ENCODE peak calls at places on chromosomes 16 and 17, in five cellular contexts. L is RWPE2; C is CD8-positive, alpha-beta memory T cell; R is aorta; A is brain microvascular endothelial cell. I is an unnamed sample. For H3K27me3, the result is how much of the 10 kb centered on the place peaks cover.

GRCh38 chr16:8572919-8573724 is 17.2 kb downstream of the TMEM114 start:
- DNase-seq in L (no peak), C (no peak), R (no peak), A (peak), I (no peak)

GRCh38 chr16:28291651-28292626 is at the start of gene SBK1:
- DNase-seq in L (no peak), C (peak), R (peak), A (peak), I (peak)

GRCh38 chr17:5784791-5785190 is 200.5 kb upstream of the NLRP1 start:
- DNase-seq in L (no peak), C (no peak), R (no peak), A (no peak), I (no peak)

GRCh38 chr16:8951447-8952280 is 12.0 kb downstream of the USP7 start:
- DNase-seq in L (no peak), C (no peak), R (no peak), A (no peak), I (no peak)

GRCh38 chr16:48277158-48277557 is 29.8 kb upstream of the ABCC11 start:
- DNase-seq in L (no peak), C (no peak), R (no peak), A (no peak), I (no peak)

GRCh38 chr16:24986512-24987303 is 28.5 kb downstream of the ARHGAP17 start:
- DNase-seq in L (no peak), C (no peak), R (no peak), A (peak), I (no peak)

GRCh38 chr16:27640277-27640600 is 90.3 kb downstream of the KATNIP start:
- DNase-seq in L (no peak), C (no peak), R (no peak), A (no peak), I (no peak)

GRCh38 chr17:47288531-47289116 is 35.0 kb downstream of the ITGB3 start:
- DNase-seq in L (no peak), C (no peak), R (no peak), A (peak), I (no peak)

GRCh38 chr17:63154586-63155244 is 188.7 kb downstream of the TANC2 start:
- DNase-seq in L (no peak), C (no peak), R (no peak), A (no peak), I (no peak)

GRCh38 chr16:52446076-52446475 is 100.9 kb downstream of the TOX3 start:
- DNase-seq in L (no peak), C (no peak), R (no peak), A (no peak), I (no peak)

GRCh38 chr16:11232852-11233726 is 22.9 kb downstream of the SOCS1 start:
- DNase-seq in L (no peak), C (peak), R (peak), A (no peak), I (peak)

GRCh38 chr17:82235775-82236141 is 6.9 kb downstream of the SLC16A3 start:
- DNase-seq in L (no peak), C (no peak), R (no peak), A (no peak), I (peak)

GRCh38 chr17:10772425-10773380 is 31.2 kb downstream of the TMEM238L start:
- DNase-seq in L (no peak), C (no peak), R (no peak), A (peak), I (no peak)

GRCh38 chr17:50609376-50610074 is 25.2 kb upstream of the ABCC3 start:
- DNase-seq in L (no peak), C (no peak), R (no peak), A (no peak), I (no peak)

GRCh38 chr17:15922586-15922985 is 22.3 kb upstream of the ADORA2B start:
- DNase-seq in L (no peak), C (no peak), R (no peak), A (no peak), I (no peak)

GRCh38 chr17:4520881-4521600 is 22.4 kb downstream of the SPNS2 start:
- DNase-seq in L (no peak), C (no peak), R (no peak), A (no peak), I (no peak)

GRCh38 chr16:5450435-5451104 is 353.0 kb upstream of the EEF2KMT start:
- DNase-seq in L (no peak), C (no peak), R (no peak), A (no peak), I (no peak)

GRCh38 chr17:7856081-7856791 is 1.1 kb downstream of the NAA38 start:
- DNase-seq in L (no peak), C (peak), R (peak), A (no peak), I (peak)

GRCh38 chr16:71837150-71837549 is 8.6 kb upstream of the ATXN1L start:
- DNase-seq in L (no peak), C (no peak), R (no peak), A (no peak), I (no peak)

GRCh38 chr17:7204828-7205461 is 14.7 kb downstream of the DLG4 start:
- DNase-seq in L (no peak), C (peak), R (peak), A (peak), I (peak)

GRCh38 chr17:34114174-34114573 is 140.9 kb upstream of the CCL2 start:
- DNase-seq in L (no peak), C (no peak), R (no peak), A (no peak), I (no peak)

GRCh38 chr16:69410285-69410990 is 14.0 kb upstream of the CYB5B start:
- DNase-seq in L (no peak), C (no peak), R (no peak), A (peak), I (no peak)

GRCh38 chr16:474420-475122 is 49.1 kb downstream of the RAB11FIP3 start:
- DNase-seq in L (no peak), C (no peak), R (no peak), A (no peak), I (no peak)

GRCh38 chr16:67666538-67667433 is at the start of the genes C16orf86 and ENKD1:
- DNase-seq in L (peak), C (peak), R (peak), A (peak), I (peak)

GRCh38 chr17:81044764-81045589 is 10.0 kb downstream of the BAIAP2 start:
- DNase-seq in L (no peak), C (no peak), R (peak), A (peak), I (peak)

GRCh38 chr16:82055728-82056549 is 20.9 kb downstream of the HSD17B2 start:
- DNase-seq in L (no peak), C (no peak), R (no peak), A (no peak), I (no peak)

GRCh38 chr17:76556759-76557367 is 17.0 kb downstream of the PRCD start:
- DNase-seq in L (no peak), C (peak), R (no peak), A (no peak), I (no peak)

GRCh38 chr16:79042886-79043285 is 557.7 kb downstream of the MAF start:
- DNase-seq in L (no peak), C (peak), R (no peak), A (no peak), I (no peak)

GRCh38 chr16:48720266-48720665 is 110.3 kb upstream of the N4BP1 start:
- DNase-seq in L (no peak), C (no peak), R (no peak), A (peak), I (no peak)

GRCh38 chr16:22670551-22670970 is 143.4 kb upstream of the HS3ST2 start:
- DNase-seq in L (no peak), C (no peak), R (no peak), A (no peak), I (no peak)

GRCh38 chr16:30660424-30661251 is 2.4 kb downstream of the FBRS start:
- DNase-seq in L (no peak), C (peak), R (no peak), A (peak), I (no peak)

GRCh38 chr17:17692353-17693252 is 11.3 kb downstream of the RAI1 start:
- DNase-seq in L (no peak), C (no peak), R (no peak), A (no peak), I (no peak)

GRCh38 chr17:17693253-17693954 is 12.1 kb downstream of the RAI1 start:
- DNase-seq in L (peak), C (no peak), R (peak), A (no peak), I (peak)

GRCh38 chr17:17694229-17695081 is 13.2 kb downstream of the RAI1 start:
- DNase-seq in L (peak), C (peak), R (peak), A (peak), I (peak)

GRCh38 chr17:17696075-17696474 is 14.8 kb downstream of the RAI1 start:
- DNase-seq in L (no peak), C (no peak), R (no peak), A (no peak), I (no peak)

DNA sequence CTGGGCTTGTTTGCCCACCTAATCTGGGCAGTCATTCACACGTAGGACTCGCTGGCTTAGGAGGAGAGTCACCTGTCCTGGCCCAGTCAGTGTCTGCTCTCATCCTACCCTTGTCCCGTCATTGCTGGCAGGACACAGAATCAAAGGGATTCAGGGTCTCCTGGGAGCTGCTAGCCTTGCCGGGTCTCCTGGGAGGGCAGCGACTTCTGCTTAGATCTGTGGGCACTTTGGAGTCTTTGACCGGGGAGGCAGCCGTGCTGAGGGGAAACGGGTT is 12.6 kb downstream of the RAI1 start:
- DNase-seq in L (no peak), C (no peak), R (no peak), A (no peak), I (no peak)
- H3K4me3 ChIP-seq in L (peak), C (peak), R (no peak), A (no peak), I (peak)

DNA sequence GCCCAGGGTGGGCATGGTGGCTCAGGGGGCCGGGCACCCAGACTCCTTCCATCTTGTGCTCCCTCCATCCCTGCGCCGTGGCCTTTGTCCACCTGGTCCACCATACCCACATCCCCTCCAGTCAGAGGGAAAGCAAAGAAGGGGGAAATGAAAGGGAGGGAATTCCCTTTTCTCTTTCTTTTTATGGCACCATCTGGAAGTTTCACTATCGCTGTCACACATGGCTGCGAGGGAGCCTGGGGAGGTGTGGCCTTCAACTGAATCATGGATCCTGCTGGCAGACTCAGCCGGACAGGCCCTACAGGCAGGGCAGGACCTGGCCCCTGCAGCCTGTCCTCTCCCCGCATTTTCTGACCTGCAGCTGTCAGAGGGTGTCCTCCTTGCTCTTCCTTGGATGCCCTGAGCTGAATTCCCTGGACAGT is 6.2 kb downstream of the SLC12A3 start:
- DNase-seq in L (no peak), C (no peak), R (no peak), A (peak), I (no peak)
- H3K27ac ChIP-seq in L (no peak), C (no peak), R (no peak), A (no peak), I (no peak)

GRCh38 chr17:79109584-79109983 is 35.0 kb downstream of the ENGASE start:
- DNase-seq in L (no peak), C (no peak), R (no peak), A (no peak), I (no peak)
- H3K27me3 ChIP-seq in L (under half), C (under half), R (under half), A (under half), I (under half)

GRCh38 chr16:89491974-89492687 is 1.8 kb upstream of the ANKRD11 start:
- DNase-seq in L (no peak), C (no peak), R (no peak), A (no peak), I (no peak)

GRCh38 chr16:89490386-89491237 is at the start of gene ANKRD11:
- DNase-seq in L (peak), C (peak), R (peak), A (peak), I (peak)

GRCh38 chr16:89491238-89491869 is 993 bp upstream of the ANKRD11 start:
- DNase-seq in L (no peak), C (no peak), R (no peak), A (no peak), I (no peak)

GRCh38 chr16:89489040-89489721 is 1.2 kb downstream of the ANKRD11 start:
- DNase-seq in L (peak), C (peak), R (peak), A (peak), I (peak)

GRCh38 chr16:89489731-89490385 is 503 bp downstream of the ANKRD11 start:
- DNase-seq in L (no peak), C (no peak), R (peak), A (no peak), I (no peak)
- H3K4me3 ChIP-seq in L (peak), C (no peak), R (peak), A (peak), I (peak)

GRCh38 chr17:73863761-73864535 is 219.7 kb upstream of the SDK2 start:
- DNase-seq in L (no peak), C (no peak), R (no peak), A (no peak), I (no peak)

GRCh38 chr17:73861543-73861942 is 217.3 kb upstream of the SDK2 start:
- DNase-seq in L (no peak), C (no peak), R (no peak), A (no peak), I (no peak)

GRCh38 chr17:73870035-73870434 is 225.8 kb upstream of the SDK2 start:
- DNase-seq in L (no peak), C (no peak), R (no peak), A (no peak), I (no peak)

GRCh38 chr17:73865825-73866224 is 221.6 kb upstream of the SDK2 start:
- DNase-seq in L (no peak), C (no peak), R (no peak), A (no peak), I (no peak)

GRCh38 chr17:73867056-73867455 is 222.8 kb upstream of the SDK2 start:
- DNase-seq in L (no peak), C (no peak), R (no peak), A (no peak), I (no peak)
- H3K27ac ChIP-seq in L (no peak), C (no peak), R (no peak), A (no peak), I (no peak)

GRCh38 chr16:51151951-51152663 is 1.0 kb upstream of the SALL1 start:
- DNase-seq in L (no peak), C (no peak), R (no peak), A (no peak), I (no peak)
- H3K27me3 ChIP-seq in L (half or more), C (under half), R (under half), A (half or more), I (half or more)

GRCh38 chr16:87463722-87464690 is 28.8 kb downstream of the ZCCHC14 start:
- DNase-seq in L (no peak), C (no peak), R (no peak), A (peak), I (no peak)

GRCh38 chr16:87466975-87467501 is 25.8 kb downstream of the ZCCHC14 start:
- DNase-seq in L (no peak), C (no peak), R (no peak), A (no peak), I (no peak)

GRCh38 chr16:87468550-87468949 is 24.3 kb downstream of the ZCCHC14 start:
- DNase-seq in L (no peak), C (no peak), R (no peak), A (no peak), I (no peak)

GRCh38 chr16:87464691-87465300 is 28.0 kb downstream of the ZCCHC14 start:
- DNase-seq in L (no peak), C (no peak), R (peak), A (peak), I (peak)

DNA sequence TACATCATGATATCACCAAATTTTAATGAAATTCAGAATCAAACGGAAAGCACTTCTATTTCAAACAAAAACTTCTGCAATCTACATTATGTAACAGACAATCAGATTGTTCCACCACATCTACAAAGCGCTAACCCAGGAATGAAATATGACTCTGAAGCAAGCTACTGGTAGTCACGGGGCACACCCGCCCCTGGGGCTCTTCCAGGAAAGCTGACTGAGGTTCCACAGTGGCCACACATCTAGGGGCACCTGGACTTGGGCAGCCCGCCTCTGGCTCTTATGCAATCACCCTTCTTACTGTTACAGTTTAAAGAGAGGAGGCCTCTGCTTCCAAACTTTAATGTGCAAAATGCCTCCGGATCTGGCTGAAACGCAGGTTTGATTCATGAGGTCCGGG is 27.5 kb downstream of the ZCCHC14 start:
- DNase-seq in L (peak), C (no peak), R (peak), A (peak), I (peak)
- H3K4me3 ChIP-seq in L (no peak), C (peak), R (no peak), A (no peak), I (peak)

DNA sequence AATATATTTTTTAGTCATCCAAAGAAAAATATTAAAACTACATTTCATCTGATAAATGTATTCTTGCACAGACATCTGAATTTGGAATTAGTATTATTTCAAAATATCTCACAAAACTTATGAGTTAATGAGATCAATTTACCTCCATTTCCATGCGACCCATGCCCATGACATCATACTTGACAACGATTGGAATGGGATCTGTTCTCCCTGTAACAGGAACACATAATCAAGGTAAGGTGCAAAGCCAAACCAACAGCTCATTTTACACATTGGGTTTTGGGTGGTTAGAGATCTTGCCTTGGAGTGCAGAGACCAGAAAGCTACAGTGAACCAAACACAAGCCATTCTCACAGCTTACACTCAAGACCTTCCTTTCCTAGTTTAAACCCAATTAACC is 46.9 kb upstream of the ITGA2B start:
- DNase-seq in L (no peak), C (no peak), R (no peak), A (no peak), I (no peak)
- H3K27ac ChIP-seq in L (no peak), C (no peak), R (no peak), A (no peak), I (peak)

I was measured in psoas muscle.